ENCODE peak calls at places on chromosomes 16 and 17, in five cellular contexts. J, U, H, F and O are unnamed samples.

GRCh38 chr16:16027728-16028310 is 78.4 kb downstream of the ABCC1 start:
- DNase-seq in J (no peak), U (no peak), H (no peak), F (no peak), O (no peak)

GRCh38 chr16:77273815-77274214 is 74.6 kb downstream of the SYCE1L start:
- DNase-seq in J (no peak), U (no peak), H (no peak), F (no peak), O (no peak)

GRCh38 chr17:15341385-15341849 is at the start of gene TEKT3:
- DNase-seq in J (peak; percentile 94), U (peak; percentile 79), H (peak; percentile 76), F (no peak), O (no peak)

GRCh38 chr16:86039606-86040005 is 140.6 kb downstream of the IRF8 start:
- DNase-seq in J (no peak), U (no peak), H (no peak), F (no peak), O (no peak)

GRCh38 chr16:17346774-17347569 is 123.8 kb downstream of the XYLT1 start:
- DNase-seq in J (no peak), U (no peak), H (no peak), F (no peak), O (no peak)

GRCh38 chr16:5971106-5971505 is 873.5 kb upstream of the EEF2KMT start:
- DNase-seq in J (no peak), U (no peak), H (no peak), F (no peak), O (peak; percentile 8)

GRCh38 chr16:3564130-3564888 is 12.9 kb downstream of the NLRC3 start:
- DNase-seq in J (no peak), U (no peak), H (no peak), F (no peak), O (no peak)

GRCh38 chr17:7122386-7122785 is 7.8 kb upstream of the ASGR2 start:
- DNase-seq in J (no peak), U (no peak), H (no peak), F (no peak), O (no peak)

GRCh38 chr16:13120091-13120490 is 218.7 kb downstream of the SHISA9 start:
- DNase-seq in J (no peak), U (no peak), H (no peak), F (no peak), O (no peak)

GRCh38 chr16:47787695-47788094 is 326.6 kb downstream of the PHKB start:
- DNase-seq in J (no peak), U (no peak), H (no peak), F (no peak), O (peak; percentile 13)

GRCh38 chr16:53745753-53746258 is 41.9 kb downstream of the FTO start:
- DNase-seq in J (no peak), U (no peak), H (no peak), F (no peak), O (peak; percentile 39)

GRCh38 chr17:81832608-81833159 is 407 bp downstream of the MCRIP1 start:
- DNase-seq in J (peak; percentile 75), U (peak; percentile 41), H (no peak), F (no peak), O (peak; percentile 41)

GRCh38 chr16:19361587-19361986 is 56.1 kb upstream of the TMC5 start:
- DNase-seq in J (no peak), U (no peak), H (no peak), F (no peak), O (no peak)

GRCh38 chr17:30337393-30337999 is 3.6 kb upstream of the TMIGD1 start:
- DNase-seq in J (peak; percentile 9), U (no peak), H (no peak), F (no peak), O (no peak)

GRCh38 chr16:75658175-75658574 is 10.6 kb downstream of the TERF2IP start:
- DNase-seq in J (no peak), U (no peak), H (no peak), F (no peak), O (no peak)

GRCh38 chr17:45436161-45436560 is 3.5 kb upstream of the ARHGAP27 start:
- DNase-seq in J (peak; percentile 12), U (no peak), H (no peak), F (no peak), O (no peak)

GRCh38 chr16:1334739-1335138 is 1.3 kb downstream of the BAIAP3 start:
- DNase-seq in J (no peak), U (no peak), H (no peak), F (no peak), O (no peak)

GRCh38 chr16:1335996-1336395 is 2.6 kb downstream of the BAIAP3 start:
- DNase-seq in J (peak; percentile 75), U (no peak), H (no peak), F (no peak), O (peak; percentile 56)

GRCh38 chr16:1336619-1337018 is 3.2 kb downstream of the BAIAP3 start:
- DNase-seq in J (no peak), U (no peak), H (no peak), F (no peak), O (no peak)

GRCh38 chr16:1333854-1334719 is 642 bp downstream of the BAIAP3 start:
- DNase-seq in J (no peak), U (no peak), H (no peak), F (no peak), O (no peak)

DNA sequence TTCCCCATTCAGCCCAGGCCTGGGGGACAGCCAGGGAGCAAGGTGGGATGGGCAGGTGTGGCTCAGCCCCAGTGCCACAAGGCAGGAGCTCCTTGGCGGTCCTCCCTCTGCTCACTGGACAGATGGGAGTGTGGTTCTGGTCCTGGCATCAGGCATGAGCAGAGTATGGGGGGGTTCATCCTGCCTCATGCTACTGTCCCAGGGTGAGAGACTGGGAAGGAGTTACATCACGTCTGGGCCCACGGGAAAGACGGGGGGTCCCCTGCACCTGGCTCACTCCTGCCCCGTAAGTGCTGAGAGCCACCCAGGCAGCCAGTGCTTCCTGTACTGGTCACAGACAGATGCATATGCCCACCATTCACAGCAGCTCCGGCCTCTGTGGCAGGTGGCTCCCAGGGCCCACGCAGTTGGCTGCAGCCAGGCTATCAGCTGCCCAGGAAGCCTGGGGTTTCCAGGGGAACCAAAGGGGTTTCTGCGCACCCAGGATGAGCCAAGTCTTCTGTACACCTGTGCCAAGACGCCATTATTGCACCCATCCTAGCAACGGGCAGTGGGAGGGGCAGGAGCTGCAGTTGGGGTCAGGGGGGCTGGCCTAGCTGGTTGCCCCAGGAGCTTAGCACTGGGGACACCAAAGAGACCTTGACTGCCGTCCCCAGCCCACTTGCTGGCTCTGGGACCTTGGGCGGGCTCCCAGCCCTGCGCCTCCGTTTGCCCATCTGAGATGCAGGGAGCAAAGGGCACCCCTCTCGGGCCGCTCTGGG is 1.9 kb downstream of the BAIAP3 start:
- DNase-seq in J (no peak), U (no peak), H (no peak), F (no peak), O (no peak)
- H3K4me1 ChIP-seq in J (peaks cover 26% of the 10 kb centered on the region), U (peaks cover 10% of the 10 kb centered on the region), H (no peaks in the 10 kb centered on the region), F (peaks cover 32% of the 10 kb centered on the region), O (peaks cover 15% of the 10 kb centered on the region)

DNA sequence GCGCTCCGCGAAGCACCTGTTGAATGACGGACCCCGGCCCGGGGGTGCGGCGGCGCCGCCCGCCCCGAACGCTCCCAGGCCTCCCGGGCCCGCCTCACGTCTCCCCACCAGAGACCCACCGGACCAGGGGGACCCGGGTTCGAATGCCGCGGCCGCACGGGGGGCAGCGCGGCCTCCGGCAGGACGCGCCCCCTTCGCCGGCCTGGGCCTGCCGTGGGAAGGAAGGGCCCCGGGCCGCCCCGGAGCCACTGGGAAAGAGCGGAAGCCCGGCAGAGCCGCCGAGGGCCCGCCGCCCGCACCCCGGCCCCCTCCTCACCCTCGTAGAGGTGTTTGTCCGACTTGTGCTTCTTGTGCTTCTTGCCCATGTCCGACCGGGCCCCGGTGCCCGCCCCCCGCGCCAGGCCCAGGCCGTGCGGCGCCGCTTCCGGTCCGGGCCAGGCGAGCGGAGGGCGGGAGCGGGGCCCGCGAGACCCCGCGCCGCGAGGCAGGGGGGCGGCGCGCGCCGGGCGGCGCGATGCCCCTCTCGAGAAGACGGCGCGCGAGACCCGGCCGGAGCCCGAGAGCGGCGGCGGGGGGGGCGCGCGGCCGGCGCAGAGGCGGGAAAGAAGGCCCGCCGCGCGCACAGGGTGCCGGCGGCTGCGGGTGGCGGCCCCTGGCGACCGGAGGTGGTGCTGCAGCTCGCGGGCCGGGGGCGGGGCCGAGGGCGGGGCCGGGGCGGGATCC is at the start of gene BRD7:
- DNase-seq in J (peak; percentile 97), U (peak; percentile 55), H (peak; percentile 32), F (peak; percentile 60), O (peak; percentile 82)
- TF ChIP-seq CTCF in J (no peak), U (peak; percentile 55), H (peak; percentile 73), F (no peak), O (no peak)

DNA sequence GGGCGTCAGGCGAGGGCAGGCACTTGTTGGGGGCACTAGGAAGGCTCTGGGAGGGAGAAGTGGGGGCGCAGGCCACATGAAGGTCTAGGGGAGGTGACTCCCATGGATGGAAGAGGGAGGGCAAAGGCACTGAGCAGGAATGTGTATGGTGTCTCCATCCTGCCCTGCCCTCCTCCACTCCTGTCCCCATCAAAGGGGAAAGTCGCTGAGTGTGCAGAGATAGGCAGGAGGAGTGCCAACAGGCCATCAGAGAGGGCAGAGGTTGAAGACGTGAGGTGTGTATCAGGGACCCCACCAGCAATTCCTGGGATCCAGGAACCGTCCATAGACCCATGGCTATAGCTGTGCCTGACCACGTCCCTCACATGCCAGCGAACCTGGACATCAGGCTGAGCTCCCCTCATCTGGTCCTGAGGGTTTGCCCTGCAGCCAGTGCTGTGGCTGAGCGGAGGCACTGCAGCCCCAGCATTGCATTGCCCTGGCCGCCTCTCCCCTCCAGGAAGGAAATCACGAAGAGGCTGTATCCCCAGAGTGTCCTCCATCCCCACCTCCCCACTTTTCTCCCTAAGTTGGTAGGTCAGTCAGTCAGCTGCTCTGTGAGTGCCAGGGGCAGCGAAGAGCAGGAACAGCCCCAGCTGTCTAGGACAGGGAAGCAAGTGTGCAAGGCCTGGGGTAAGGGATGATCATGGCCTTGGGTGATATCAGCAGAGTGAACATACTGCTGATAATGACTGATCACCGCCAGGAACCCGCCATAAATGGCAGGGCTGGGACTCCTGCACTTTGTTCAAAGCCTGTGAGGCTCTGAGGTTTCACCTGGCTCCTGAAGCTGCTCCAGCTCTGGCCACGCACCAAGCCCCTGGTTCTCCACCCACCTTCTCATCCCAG is 6.2 kb upstream of the CYB561 start:
- DNase-seq in J (peak; percentile 40), U (peak; percentile 66), H (no peak), F (no peak), O (no peak)
- H3K27ac ChIP-seq in J (no peak overlapping the region), U (peak overlapping the region; percentile 34), H (no peak overlapping the region), F (no peak overlapping the region), O (no peak overlapping the region)

GRCh38 chr17:61159415-61159814 is 240.2 kb upstream of the TBX2 start:
- DNase-seq in J (no peak), U (no peak), H (no peak), F (no peak), O (no peak)
- H3K4me1 ChIP-seq in J (peaks cover 73% of the 10 kb centered on the region), U (no peaks in the 10 kb centered on the region), H (no peaks in the 10 kb centered on the region), F (peaks cover 13% of the 10 kb centered on the region), O (peaks cover 19% of the 10 kb centered on the region)